ENCODE peak calls at places on chromosomes 4 and X, in four cellular contexts. One of them, this sample, is unnamed.

GRCh38 chrX:30530591-30530990 is 47.0 kb downstream of the TASL start:
- DNase-seq in cardiac septum: no peak
- DNase-seq in activated T-cell treated with anti-CD3 and anti-CD28 coated beads, Interleukin-2, amount 50 U/mL, for 72 hours: no peak
- DNase-seq in astrocyte: no peak
- DNase-seq in this sample: no peak

GRCh38 chr4:70943115-70943514 is 40.9 kb downstream of the MOB1B start:
- DNase-seq in cardiac septum: no peak
- DNase-seq in activated T-cell treated with anti-CD3 and anti-CD28 coated beads, Interleukin-2, amount 50 U/mL, for 72 hours: no peak
- DNase-seq in astrocyte: no peak
- DNase-seq in this sample: no peak

GRCh38 chrX:74606342-74606741 is 8.1 kb downstream of the RLIM start:
- DNase-seq in cardiac septum: no peak
- DNase-seq in activated T-cell treated with anti-CD3 and anti-CD28 coated beads, Interleukin-2, amount 50 U/mL, for 72 hours: no peak
- DNase-seq in astrocyte: no peak
- DNase-seq in this sample: no peak

GRCh38 chrX:51332188-51332942 is at the start of gene NUDT10:
- DNase-seq in cardiac septum: no peak
- DNase-seq in activated T-cell treated with anti-CD3 and anti-CD28 coated beads, Interleukin-2, amount 50 U/mL, for 72 hours: peak
- DNase-seq in astrocyte: peak
- DNase-seq in this sample: no peak

GRCh38 chr4:87118826-87119225 is 101.6 kb downstream of the KLHL8 start:
- DNase-seq in cardiac septum: no peak
- DNase-seq in activated T-cell treated with anti-CD3 and anti-CD28 coated beads, Interleukin-2, amount 50 U/mL, for 72 hours: no peak
- DNase-seq in astrocyte: peak
- DNase-seq in this sample: no peak

GRCh38 chr4:83490876-83491450 is 6.1 kb upstream of the ABRAXAS1 start:
- DNase-seq in cardiac septum: no peak
- DNase-seq in activated T-cell treated with anti-CD3 and anti-CD28 coated beads, Interleukin-2, amount 50 U/mL, for 72 hours: no peak
- DNase-seq in astrocyte: no peak
- DNase-seq in this sample: peak

GRCh38 chr4:88320174-88320779 is 35.9 kb upstream of the PPM1K start:
- DNase-seq in cardiac septum: no peak
- DNase-seq in activated T-cell treated with anti-CD3 and anti-CD28 coated beads, Interleukin-2, amount 50 U/mL, for 72 hours: no peak
- DNase-seq in astrocyte: peak
- DNase-seq in this sample: no peak

GRCh38 chr4:1011022-1011694 is at the start of gene FGFRL1:
- DNase-seq in cardiac septum: peak
- DNase-seq in activated T-cell treated with anti-CD3 and anti-CD28 coated beads, Interleukin-2, amount 50 U/mL, for 72 hours: peak
- DNase-seq in astrocyte: peak
- DNase-seq in this sample: peak

GRCh38 chr4:147076179-147076578 is 130.5 kb upstream of the TTC29 start:
- DNase-seq in cardiac septum: no peak
- DNase-seq in activated T-cell treated with anti-CD3 and anti-CD28 coated beads, Interleukin-2, amount 50 U/mL, for 72 hours: no peak
- DNase-seq in astrocyte: no peak
- DNase-seq in this sample: no peak

GRCh38 chr4:100177855-100178254 is 12.4 kb downstream of the DDIT4L start:
- DNase-seq in cardiac septum: no peak
- DNase-seq in activated T-cell treated with anti-CD3 and anti-CD28 coated beads, Interleukin-2, amount 50 U/mL, for 72 hours: no peak
- DNase-seq in astrocyte: no peak
- DNase-seq in this sample: no peak

GRCh38 chrX:19303216-19303880 is 40.4 kb upstream of the PDHA1 start:
- DNase-seq in cardiac septum: no peak
- DNase-seq in activated T-cell treated with anti-CD3 and anti-CD28 coated beads, Interleukin-2, amount 50 U/mL, for 72 hours: no peak
- DNase-seq in astrocyte: peak
- DNase-seq in this sample: peak

GRCh38 chr4:48421101-48421500 is 62.0 kb upstream of the SLC10A4 start:
- DNase-seq in cardiac septum: no peak
- DNase-seq in activated T-cell treated with anti-CD3 and anti-CD28 coated beads, Interleukin-2, amount 50 U/mL, for 72 hours: no peak
- DNase-seq in astrocyte: no peak
- DNase-seq in this sample: no peak

GRCh38 chrX:39564751-39565150 is 533.0 kb downstream of the BCOR start:
- DNase-seq in cardiac septum: no peak
- DNase-seq in activated T-cell treated with anti-CD3 and anti-CD28 coated beads, Interleukin-2, amount 50 U/mL, for 72 hours: no peak
- DNase-seq in astrocyte: no peak
- DNase-seq in this sample: no peak

GRCh38 chr4:83335691-83336090 is 1.0 kb upstream of the HPSE start:
- DNase-seq in cardiac septum: no peak
- DNase-seq in activated T-cell treated with anti-CD3 and anti-CD28 coated beads, Interleukin-2, amount 50 U/mL, for 72 hours: no peak
- DNase-seq in astrocyte: no peak
- DNase-seq in this sample: no peak

GRCh38 chr4:98793658-98794057 is 135.2 kb upstream of the TSPAN5 start:
- DNase-seq in cardiac septum: no peak
- DNase-seq in activated T-cell treated with anti-CD3 and anti-CD28 coated beads, Interleukin-2, amount 50 U/mL, for 72 hours: no peak
- DNase-seq in astrocyte: no peak
- DNase-seq in this sample: peak

GRCh38 chrX:115367455-115367854 is 77.9 kb downstream of the LUZP4 start:
- DNase-seq in cardiac septum: no peak
- DNase-seq in activated T-cell treated with anti-CD3 and anti-CD28 coated beads, Interleukin-2, amount 50 U/mL, for 72 hours: no peak
- DNase-seq in astrocyte: peak
- DNase-seq in this sample: peak

GRCh38 chr4:23855912-23856605 is 33.8 kb downstream of the PPARGC1A start:
- DNase-seq in cardiac septum: no peak
- DNase-seq in activated T-cell treated with anti-CD3 and anti-CD28 coated beads, Interleukin-2, amount 50 U/mL, for 72 hours: no peak
- DNase-seq in astrocyte: peak
- DNase-seq in this sample: no peak

GRCh38 chr4:125639182-125639621 is 324.4 kb downstream of the FAT4 start:
- DNase-seq in cardiac septum: no peak
- DNase-seq in activated T-cell treated with anti-CD3 and anti-CD28 coated beads, Interleukin-2, amount 50 U/mL, for 72 hours: no peak
- DNase-seq in astrocyte: peak
- DNase-seq in this sample: no peak

GRCh38 chrX:25015486-25016360 is at the start of gene ARX:
- DNase-seq in cardiac septum: no peak
- DNase-seq in activated T-cell treated with anti-CD3 and anti-CD28 coated beads, Interleukin-2, amount 50 U/mL, for 72 hours: peak
- DNase-seq in astrocyte: peak
- DNase-seq in this sample: peak

GRCh38 chrX:30620980-30621716 is 32.1 kb upstream of the GK start:
- DNase-seq in cardiac septum: no peak
- DNase-seq in activated T-cell treated with anti-CD3 and anti-CD28 coated beads, Interleukin-2, amount 50 U/mL, for 72 hours: no peak
- DNase-seq in astrocyte: peak
- DNase-seq in this sample: peak